ENCODE peak calls at places on chromosomes 11 and 22, in five cellular contexts. One of them, this sample, is unnamed.

GRCh38 chr11:116875194-116875593 is 37.8 kb upstream of the APOA1 start:
- DNase-seq in T-helper 1 cell: no peak
- DNase-seq in H7: no peak
- DNase-seq in NCI-H1105: no peak
- DNase-seq in BE2C: no peak
- DNase-seq in this sample: no peak

GRCh38 chr22:40605676-40606250 is 30.8 kb downstream of the MRTFA start:
- DNase-seq in T-helper 1 cell: no peak
- DNase-seq in H7: no peak
- DNase-seq in NCI-H1105: no peak
- DNase-seq in BE2C: no peak
- DNase-seq in this sample: peak

GRCh38 chr11:5420993-5421392 is 918 bp upstream of the OR51Q1 start:
- DNase-seq in T-helper 1 cell: no peak
- DNase-seq in H7: peak
- DNase-seq in NCI-H1105: no peak
- DNase-seq in BE2C: no peak
- DNase-seq in this sample: no peak

GRCh38 chr11:2837096-2837601 is 48.4 kb downstream of the CDKN1C start:
- DNase-seq in T-helper 1 cell: no peak
- DNase-seq in H7: peak
- DNase-seq in NCI-H1105: no peak
- DNase-seq in BE2C: peak
- DNase-seq in this sample: peak

GRCh38 chr11:434496-434895 is 7.3 kb downstream of the ANO9 start:
- DNase-seq in T-helper 1 cell: no peak
- DNase-seq in H7: no peak
- DNase-seq in NCI-H1105: no peak
- DNase-seq in BE2C: no peak
- DNase-seq in this sample: no peak

GRCh38 chr11:65437436-65438227 is 15.0 kb downstream of the NEAT1 start:
- DNase-seq in T-helper 1 cell: no peak
- DNase-seq in H7: no peak
- DNase-seq in NCI-H1105: no peak
- DNase-seq in BE2C: no peak
- DNase-seq in this sample: peak

GRCh38 chr22:38927033-38927789 is 30.2 kb upstream of the APOBEC3A start:
- DNase-seq in T-helper 1 cell: no peak
- DNase-seq in H7: peak
- DNase-seq in NCI-H1105: no peak
- DNase-seq in BE2C: peak
- DNase-seq in this sample: peak

GRCh38 chr11:95170294-95170693 is 60.7 kb downstream of the SESN3 start:
- DNase-seq in T-helper 1 cell: no peak
- DNase-seq in H7: no peak
- DNase-seq in NCI-H1105: no peak
- DNase-seq in BE2C: no peak
- DNase-seq in this sample: no peak

GRCh38 chr11:97732011-97732632 is 1288.6 kb upstream of the CNTN5 start:
- DNase-seq in T-helper 1 cell: no peak
- DNase-seq in H7: no peak
- DNase-seq in NCI-H1105: no peak
- DNase-seq in BE2C: no peak
- DNase-seq in this sample: no peak

GRCh38 chr11:107591098-107591445 is at the start of gene ELMOD1:
- DNase-seq in T-helper 1 cell: no peak
- DNase-seq in H7: peak
- DNase-seq in NCI-H1105: peak
- DNase-seq in BE2C: peak
- DNase-seq in this sample: peak

GRCh38 chr11:65060913-65061408 is 2.6 kb upstream of the NAALADL1 start:
- DNase-seq in T-helper 1 cell: no peak
- DNase-seq in H7: peak
- DNase-seq in NCI-H1105: no peak
- DNase-seq in BE2C: no peak
- DNase-seq in this sample: peak

GRCh38 chr22:43295173-43295572 is 48.0 kb downstream of the SCUBE1 start:
- DNase-seq in T-helper 1 cell: no peak
- DNase-seq in H7: no peak
- DNase-seq in NCI-H1105: no peak
- DNase-seq in BE2C: no peak
- DNase-seq in this sample: no peak

GRCh38 chr11:12771875-12772274 is 97.7 kb downstream of the TEAD1 start:
- DNase-seq in T-helper 1 cell: no peak
- DNase-seq in H7: no peak
- DNase-seq in NCI-H1105: no peak
- DNase-seq in BE2C: no peak
- DNase-seq in this sample: peak

GRCh38 chr11:92269021-92269420 is 44.4 kb downstream of the FAT3 start:
- DNase-seq in T-helper 1 cell: no peak
- DNase-seq in H7: no peak
- DNase-seq in NCI-H1105: no peak
- DNase-seq in BE2C: no peak
- DNase-seq in this sample: peak

GRCh38 chr11:8636127-8636526 is 42.1 kb upstream of the STK33 start:
- DNase-seq in T-helper 1 cell: no peak
- DNase-seq in H7: no peak
- DNase-seq in NCI-H1105: no peak
- DNase-seq in BE2C: no peak
- DNase-seq in this sample: no peak

GRCh38 chr11:104122008-104122635 is 41.8 kb downstream of the PDGFD start:
- DNase-seq in T-helper 1 cell: no peak
- DNase-seq in H7: no peak
- DNase-seq in NCI-H1105: no peak
- DNase-seq in BE2C: no peak
- DNase-seq in this sample: no peak

GRCh38 chr11:123382555-123383074 is 47.5 kb upstream of the GRAMD1B start:
- DNase-seq in T-helper 1 cell: no peak
- DNase-seq in H7: no peak
- DNase-seq in NCI-H1105: no peak
- DNase-seq in BE2C: no peak
- DNase-seq in this sample: no peak

GRCh38 chr11:94739331-94739730 is 28.8 kb upstream of the AMOTL1 start:
- DNase-seq in T-helper 1 cell: no peak
- DNase-seq in H7: no peak
- DNase-seq in NCI-H1105: no peak
- DNase-seq in BE2C: no peak
- DNase-seq in this sample: no peak

GRCh38 chr11:8219257-8220021 is 44.2 kb downstream of the LMO1 start:
- DNase-seq in T-helper 1 cell: no peak
- DNase-seq in H7: peak
- DNase-seq in NCI-H1105: peak
- DNase-seq in BE2C: peak
- DNase-seq in this sample: peak

GRCh38 chr22:47307326-47307725 is 544.9 kb downstream of the TBC1D22A start:
- DNase-seq in T-helper 1 cell: no peak
- DNase-seq in H7: no peak
- DNase-seq in NCI-H1105: no peak
- DNase-seq in BE2C: no peak
- DNase-seq in this sample: peak

GRCh38 chr22:20792221-20792965 is 18.5 kb downstream of the SERPIND1 start:
- DNase-seq in T-helper 1 cell: no peak
- DNase-seq in H7: no peak
- DNase-seq in NCI-H1105: no peak
- DNase-seq in BE2C: no peak
- DNase-seq in this sample: no peak

GRCh38 chr22:38850941-38851849 is 7.4 kb upstream of the NPTXR start:
- DNase-seq in T-helper 1 cell: no peak
- DNase-seq in H7: no peak
- DNase-seq in NCI-H1105: no peak
- DNase-seq in BE2C: no peak
- DNase-seq in this sample: peak

GRCh38 chr11:126303623-126304456 is at the start of gene DCPS:
- DNase-seq in T-helper 1 cell: peak
- DNase-seq in H7: peak
- DNase-seq in NCI-H1105: peak
- DNase-seq in BE2C: peak
- DNase-seq in this sample: peak

GRCh38 chr11:77411238-77411637 is 62.7 kb downstream of the PAK1 start:
- DNase-seq in T-helper 1 cell: no peak
- DNase-seq in H7: no peak
- DNase-seq in NCI-H1105: no peak
- DNase-seq in BE2C: no peak
- DNase-seq in this sample: peak